ENCODE peak calls at places on chromosomes 4 and X, in nine cellular contexts. E, G, Q, L, K, Z, D, V and H are unnamed samples.

GRCh38 chrX:20061869-20062254 is 54.8 kb downstream of the MAP7D2 start:
- DNase-seq in E (no peak), G (no peak), Q (peak), L (no peak), K (peak), Z (no peak), D (no peak), V (no peak), H (no peak)

GRCh38 chr4:127781303-127782024 is 658 bp upstream of the HSPA4L start:
- DNase-seq in E (no peak), G (no peak), Q (no peak), L (peak), K (no peak), Z (peak), D (no peak), V (no peak), H (peak)

GRCh38 chr4:159010563-159011260 is 92.2 kb upstream of the RAPGEF2 start:
- DNase-seq in E (no peak), G (no peak), Q (peak), L (peak), K (peak), Z (peak), D (no peak), V (no peak), H (no peak)

GRCh38 chr4:14908635-14909034 is 93.6 kb upstream of the CPEB2 start:
- DNase-seq in E (no peak), G (no peak), Q (no peak), L (no peak), K (peak), Z (no peak), D (no peak), V (no peak), H (no peak)

GRCh38 chr4:52640808-52641595 is 18.1 kb downstream of the USP46 start:
- DNase-seq in E (no peak), G (no peak), Q (peak), L (no peak), K (peak), Z (no peak), D (no peak), V (no peak), H (no peak)

GRCh38 chr4:154376461-154376860 is 115.1 kb downstream of the DCHS2 start:
- DNase-seq in E (no peak), G (no peak), Q (no peak), L (no peak), K (no peak), Z (no peak), D (no peak), V (no peak), H (no peak)

GRCh38 chrX:2150722-2151121 is 350.1 kb downstream of the DHRSX start:
- DNase-seq in E (no peak), G (no peak), Q (no peak), L (no peak), K (no peak), Z (no peak), D (no peak), V (no peak), H (no peak)

GRCh38 chrX:48919947-48920712 is 1.3 kb upstream of the PIM2 start:
- DNase-seq in E (peak), G (no peak), Q (no peak), L (no peak), K (no peak), Z (no peak), D (no peak), V (no peak), H (no peak)

GRCh38 chr4:78437608-78438088 is 113.9 kb upstream of the ANXA3 start:
- DNase-seq in E (no peak), G (no peak), Q (peak), L (no peak), K (no peak), Z (no peak), D (no peak), V (no peak), H (no peak)

GRCh38 chrX:131273024-131273423 is 16.1 kb downstream of the IGSF1 start:
- DNase-seq in E (no peak), G (no peak), Q (no peak), L (no peak), K (no peak), Z (no peak), D (no peak), V (no peak), H (no peak)

GRCh38 chr4:12703076-12703475 is 781.1 kb downstream of the RAB28 start:
- DNase-seq in E (no peak), G (no peak), Q (no peak), L (no peak), K (no peak), Z (no peak), D (no peak), V (no peak), H (no peak)

GRCh38 chrX:13126785-13127184 is 82.4 kb upstream of the FAM9C start:
- DNase-seq in E (no peak), G (no peak), Q (peak), L (peak), K (no peak), Z (no peak), D (no peak), V (no peak), H (no peak)

GRCh38 chrX:1190596-1191145 is 21.8 kb downstream of the CRLF2 start:
- DNase-seq in E (no peak), G (no peak), Q (no peak), L (no peak), K (no peak), Z (no peak), D (no peak), V (no peak), H (no peak)

GRCh38 chr4:53507671-53508286 is 83.5 kb downstream of the LNX1 start:
- DNase-seq in E (no peak), G (no peak), Q (peak), L (peak), K (no peak), Z (peak), D (no peak), V (no peak), H (no peak)

GRCh38 chr4:183675625-183676024 is 16.5 kb downstream of the TRAPPC11 start:
- DNase-seq in E (no peak), G (no peak), Q (peak), L (no peak), K (no peak), Z (no peak), D (no peak), V (no peak), H (no peak)

GRCh38 chrX:19650996-19651395 is 135.7 kb upstream of the MAP3K15 start:
- DNase-seq in E (no peak), G (no peak), Q (no peak), L (no peak), K (no peak), Z (no peak), D (no peak), V (no peak), H (no peak)

GRCh38 chrX:52422884-52423283 is 54.1 kb downstream of the XAGE2 start:
- DNase-seq in E (no peak), G (no peak), Q (peak), L (no peak), K (peak), Z (no peak), D (no peak), V (no peak), H (no peak)

GRCh38 chrX:119266364-119266995 is 30.4 kb downstream of the PGRMC1 start:
- DNase-seq in E (peak), G (peak), Q (peak), L (no peak), K (peak), Z (no peak), D (peak), V (no peak), H (no peak)

GRCh38 chr4:168566736-168567135 is 69.9 kb downstream of the PALLD start:
- DNase-seq in E (no peak), G (no peak), Q (no peak), L (no peak), K (no peak), Z (no peak), D (no peak), V (no peak), H (no peak)

GRCh38 chr4:3493720-3494492 is 30.8 kb downstream of the DOK7 start:
- DNase-seq in E (no peak), G (no peak), Q (no peak), L (no peak), K (no peak), Z (no peak), D (no peak), V (no peak), H (no peak)

GRCh38 chr4:105990933-105991332 is 95.7 kb downstream of the NPNT start:
- DNase-seq in E (no peak), G (no peak), Q (peak), L (peak), K (peak), Z (peak), D (no peak), V (no peak), H (no peak)

GRCh38 chrX:125132274-125132673 is 187.4 kb upstream of the TEX13C start:
- DNase-seq in E (no peak), G (peak), Q (no peak), L (no peak), K (no peak), Z (no peak), D (no peak), V (no peak), H (peak)

GRCh38 chr4:81472249-81473085 is 760 bp upstream of the RASGEF1B start:
- DNase-seq in E (peak), G (peak), Q (peak), L (peak), K (peak), Z (peak), D (no peak), V (peak), H (peak)

GRCh38 chrX:126697091-126697490 is 122.4 kb upstream of the PRR32 start:
- DNase-seq in E (no peak), G (no peak), Q (no peak), L (no peak), K (no peak), Z (no peak), D (no peak), V (no peak), H (no peak)

GRCh38 chrX:69096963-69097362 is 68.3 kb downstream of the PJA1 start:
- DNase-seq in E (no peak), G (no peak), Q (no peak), L (no peak), K (no peak), Z (no peak), D (no peak), V (no peak), H (no peak)

GRCh38 chrX:70168238-70169188 is 8.8 kb upstream of the DGAT2L6 start:
- DNase-seq in E (no peak), G (peak), Q (peak), L (peak), K (peak), Z (no peak), D (no peak), V (no peak), H (no peak)

GRCh38 chrX:135185795-135186443 is 14.7 kb upstream of the CT55 start:
- DNase-seq in E (peak), G (peak), Q (peak), L (peak), K (peak), Z (no peak), D (peak), V (no peak), H (no peak)

GRCh38 chrX:112851161-112851779 is 10.6 kb upstream of the AMOT start:
- DNase-seq in E (peak), G (no peak), Q (peak), L (peak), K (no peak), Z (no peak), D (no peak), V (peak), H (no peak)